ENCODE peak calls at places on chromosomes 3 and 15, in four cellular contexts. L, Q, G and E are unnamed samples.

GRCh38 chr3:48879994-48880377 is 18.7 kb downstream of the SLC25A20 start:
- DNase-seq in L (no peak), Q (no peak), G (no peak), E (no peak)

GRCh38 chr15:62619105-62619504 is 423.4 kb upstream of the TPM1 start:
- DNase-seq in G (no peak), Q (no peak), L (no peak), E (no peak)

GRCh38 chr3:188531210-188531609 is 377.3 kb downstream of the LPP start:
- DNase-seq in G (no peak), L (no peak), Q (no peak), E (no peak)

GRCh38 chr3:159848348-159849118 is 140.1 kb upstream of the IL12A start:
- DNase-seq in G (no peak), Q (no peak), L (no peak), E (no peak)

GRCh38 chr3:169668081-169668956 is 4.8 kb upstream of the MECOM start:
- DNase-seq in L (no peak), Q (peak), G (peak), E (no peak)

GRCh38 chr3:11236588-11237461 is 35.4 kb upstream of the ATG7 start:
- DNase-seq in G (peak), L (no peak), Q (peak), E (no peak)

GRCh38 chr15:70879386-70879785 is 12.8 kb downstream of the THAP10 start:
- DNase-seq in L (no peak), G (no peak), Q (no peak), E (no peak)

GRCh38 chr3:192422321-192422997 is 304.9 kb downstream of the FGF12 start:
- DNase-seq in Q (no peak), G (no peak), L (no peak), E (no peak)

GRCh38 chr3:172065967-172066762 is 26.8 kb downstream of the FNDC3B start:
- DNase-seq in G (no peak), Q (peak), L (no peak), E (peak)

GRCh38 chr15:70023064-70023768 is 74.5 kb downstream of the TLE3 start:
- DNase-seq in L (no peak), Q (no peak), G (no peak), E (peak)

GRCh38 chr3:61202086-61202485 is 49.2 kb downstream of the FHIT start:
- DNase-seq in L (no peak), G (no peak), Q (no peak), E (no peak)

GRCh38 chr3:49880581-49881328 is 11.0 kb upstream of the CAMKV start:
- DNase-seq in G (no peak), L (no peak), Q (no peak), E (no peak)

GRCh38 chr3:132167870-132168269 is 133.1 kb upstream of the CPNE4 start:
- DNase-seq in G (no peak), L (no peak), Q (no peak), E (no peak)

GRCh38 chr3:119695480-119695879 is 7.3 kb upstream of the CFAP91 start:
- DNase-seq in G (no peak), Q (no peak), L (peak), E (no peak)

GRCh38 chr3:29385056-29385455 is 104.2 kb downstream of the RBMS3 start:
- DNase-seq in Q (no peak), G (no peak), L (no peak), E (no peak)

GRCh38 chr3:11919390-11919789 is 72.7 kb upstream of the TAMM41 start:
- DNase-seq in L (no peak), Q (no peak), G (no peak), E (no peak)

GRCh38 chr3:157999246-157999645 is 107.0 kb downstream of the SHOX2 start:
- DNase-seq in G (peak), Q (peak), L (no peak), E (no peak)

GRCh38 chr3:156892701-156893100 is 66.5 kb downstream of the LEKR1 start:
- DNase-seq in L (no peak), Q (no peak), G (no peak), E (no peak)

GRCh38 chr3:114660124-114660523 is 366.3 kb downstream of the TIGIT start:
- DNase-seq in Q (no peak), L (no peak), G (no peak), E (no peak)

GRCh38 chr3:195893916-195894315 is 14.4 kb downstream of the TNK2 start:
- DNase-seq in G (no peak), Q (no peak), L (no peak), E (no peak)

GRCh38 chr3:56302417-56302816 is 165.8 kb downstream of the ERC2 start:
- DNase-seq in Q (no peak), L (no peak), G (no peak), E (no peak)

GRCh38 chr15:75840659-75841058 is 2.6 kb upstream of the UBE2Q2 start:
- DNase-seq in Q (no peak), L (no peak), G (no peak), E (no peak)

GRCh38 chr15:90560229-90560771 is 30.6 kb downstream of the CRTC3 start:
- DNase-seq in Q (no peak), L (no peak), G (no peak), E (no peak)

GRCh38 chr3:132352556-132353143 is 35.4 kb downstream of the ACP3 start:
- DNase-seq in G (peak), Q (peak), L (peak), E (peak)

GRCh38 chr3:104281713-104282112 is 1085.0 kb upstream of the ALCAM start:
- DNase-seq in Q (no peak), G (no peak), L (no peak), E (no peak)

GRCh38 chr15:68992696-68993095 is 21.8 kb upstream of the NOX5 start:
- DNase-seq in Q (no peak), L (no peak), G (no peak), E (no peak)

GRCh38 chr3:87318609-87319008 is 42.2 kb upstream of the POU1F1 start:
- DNase-seq in L (no peak), G (no peak), Q (peak), E (no peak)

GRCh38 chr3:20975221-20975620 is 775.8 kb downstream of the ZNF385D start:
- DNase-seq in Q (no peak), L (no peak), G (no peak), E (no peak)

GRCh38 chr3:106332884-106333283 is 464.1 kb upstream of the CBLB start:
- DNase-seq in G (no peak), L (no peak), Q (no peak), E (peak)